ENCODE peak calls at places on chromosome 22, in seven cellular contexts. One of them, this sample, is unnamed. For H3K4me1, the result is how much of the 10 kb centered on the place peaks cover.

GRCh38 chr22:24178502-24179440 is 2.5 kb upstream of the SUSD2 start:
- DNase-seq in IMR-90: no peak
- DNase-seq in mesendoderm: peak
- DNase-seq in uterus: no peak
- DNase-seq in CD8-positive, alpha-beta T cell: no peak
- DNase-seq in CD8-positive, alpha-beta memory T cell: no peak
- DNase-seq in aorta: no peak
- DNase-seq in this sample: no peak

GRCh38 chr22:47655930-47656329 is 893.5 kb downstream of the TBC1D22A start:
- DNase-seq in IMR-90: no peak
- DNase-seq in mesendoderm: no peak
- DNase-seq in uterus: no peak
- DNase-seq in CD8-positive, alpha-beta T cell: no peak
- DNase-seq in CD8-positive, alpha-beta memory T cell: no peak
- DNase-seq in aorta: no peak
- DNase-seq in this sample: no peak

GRCh38 chr22:40183029-40183581 is 5.4 kb downstream of the TNRC6B start:
- DNase-seq in IMR-90: peak
- DNase-seq in mesendoderm: peak
- DNase-seq in uterus: no peak
- DNase-seq in CD8-positive, alpha-beta T cell: no peak
- DNase-seq in CD8-positive, alpha-beta memory T cell: peak
- DNase-seq in aorta: no peak
- DNase-seq in this sample: no peak

GRCh38 chr22:21714784-21715183 is 20.8 kb downstream of the YPEL1 start:
- DNase-seq in IMR-90: peak
- DNase-seq in mesendoderm: no peak
- DNase-seq in uterus: no peak
- DNase-seq in CD8-positive, alpha-beta T cell: no peak
- DNase-seq in CD8-positive, alpha-beta memory T cell: no peak
- DNase-seq in aorta: no peak
- DNase-seq in this sample: no peak

GRCh38 chr22:18010263-18010662 is 14.1 kb downstream of the MICAL3 start:
- DNase-seq in IMR-90: no peak
- DNase-seq in mesendoderm: no peak
- DNase-seq in uterus: no peak
- DNase-seq in CD8-positive, alpha-beta T cell: no peak
- DNase-seq in CD8-positive, alpha-beta memory T cell: no peak
- DNase-seq in aorta: no peak
- DNase-seq in this sample: no peak

GRCh38 chr22:46149493-46149997 is 781 bp upstream of the PPARA start:
- DNase-seq in IMR-90: no peak
- DNase-seq in mesendoderm: peak
- DNase-seq in uterus: peak
- DNase-seq in CD8-positive, alpha-beta T cell: peak
- DNase-seq in CD8-positive, alpha-beta memory T cell: no peak
- DNase-seq in aorta: peak
- DNase-seq in this sample: no peak

GRCh38 chr22:20957691-20958440 is 9.2 kb upstream of the AIFM3 start:
- DNase-seq in IMR-90: no peak
- DNase-seq in mesendoderm: peak
- DNase-seq in uterus: no peak
- DNase-seq in CD8-positive, alpha-beta T cell: no peak
- DNase-seq in CD8-positive, alpha-beta memory T cell: no peak
- DNase-seq in aorta: no peak
- DNase-seq in this sample: no peak

GRCh38 chr22:24744638-24745037 is 29.9 kb downstream of the PIWIL3 start:
- DNase-seq in IMR-90: no peak
- DNase-seq in mesendoderm: no peak
- DNase-seq in uterus: no peak
- DNase-seq in CD8-positive, alpha-beta T cell: no peak
- DNase-seq in CD8-positive, alpha-beta memory T cell: no peak
- DNase-seq in aorta: no peak
- DNase-seq in this sample: no peak

GRCh38 chr22:46604306-46604690 is 15.9 kb upstream of the GRAMD4 start:
- DNase-seq in IMR-90: peak
- DNase-seq in mesendoderm: peak
- DNase-seq in uterus: no peak
- DNase-seq in CD8-positive, alpha-beta T cell: peak
- DNase-seq in CD8-positive, alpha-beta memory T cell: peak
- DNase-seq in aorta: peak
- DNase-seq in this sample: no peak

GRCh38 chr22:16915711-16916110 is 90.5 kb upstream of the XKR3 start:
- DNase-seq in IMR-90: no peak
- DNase-seq in mesendoderm: no peak
- DNase-seq in uterus: no peak
- DNase-seq in CD8-positive, alpha-beta T cell: no peak
- DNase-seq in CD8-positive, alpha-beta memory T cell: no peak
- DNase-seq in aorta: no peak
- DNase-seq in this sample: no peak

GRCh38 chr22:23888615-23889401 is 5.4 kb upstream of the MIF start:
- DNase-seq in IMR-90: peak
- DNase-seq in mesendoderm: peak
- DNase-seq in uterus: no peak
- DNase-seq in CD8-positive, alpha-beta T cell: no peak
- DNase-seq in CD8-positive, alpha-beta memory T cell: no peak
- DNase-seq in aorta: no peak
- DNase-seq in this sample: no peak

GRCh38 chr22:48720662-48721393 is 1106.8 kb downstream of the BRD1 start:
- DNase-seq in IMR-90: no peak
- DNase-seq in mesendoderm: no peak
- DNase-seq in uterus: no peak
- DNase-seq in CD8-positive, alpha-beta T cell: no peak
- DNase-seq in CD8-positive, alpha-beta memory T cell: no peak
- DNase-seq in aorta: peak
- DNase-seq in this sample: no peak

GRCh38 chr22:30969532-30970355 is 679 bp downstream of the TUG1 start:
- DNase-seq in IMR-90: peak
- DNase-seq in mesendoderm: peak
- DNase-seq in uterus: peak
- DNase-seq in CD8-positive, alpha-beta T cell: peak
- DNase-seq in CD8-positive, alpha-beta memory T cell: no peak
- DNase-seq in aorta: no peak
- DNase-seq in this sample: no peak

GRCh38 chr22:32850157-32850556 is 48.7 kb downstream of the TIMP3 start:
- DNase-seq in IMR-90: no peak
- DNase-seq in mesendoderm: no peak
- DNase-seq in uterus: no peak
- DNase-seq in CD8-positive, alpha-beta T cell: no peak
- DNase-seq in CD8-positive, alpha-beta memory T cell: no peak
- DNase-seq in aorta: no peak
- DNase-seq in this sample: no peak

GRCh38 chr22:17633217-17633997 is 4.9 kb upstream of the ATP6V1E1 start:
- DNase-seq in IMR-90: peak
- DNase-seq in mesendoderm: peak
- DNase-seq in uterus: no peak
- DNase-seq in CD8-positive, alpha-beta T cell: no peak
- DNase-seq in CD8-positive, alpha-beta memory T cell: no peak
- DNase-seq in aorta: no peak
- DNase-seq in this sample: no peak

GRCh38 chr22:44668190-44668885 is 33.7 kb upstream of the PRR5 start:
- DNase-seq in IMR-90: no peak
- DNase-seq in mesendoderm: no peak
- DNase-seq in uterus: no peak
- DNase-seq in CD8-positive, alpha-beta T cell: peak
- DNase-seq in CD8-positive, alpha-beta memory T cell: peak
- DNase-seq in aorta: peak
- DNase-seq in this sample: no peak
- H3K4me1 ChIP-seq in IMR-90: under half
- H3K4me1 ChIP-seq in mesendoderm: under half
- H3K4me1 ChIP-seq in uterus: under half
- H3K4me1 ChIP-seq in CD8-positive, alpha-beta T cell: half or more
- H3K4me1 ChIP-seq in CD8-positive, alpha-beta memory T cell: half or more
- H3K4me1 ChIP-seq in aorta: under half
- H3K4me1 ChIP-seq in this sample: half or more

DNA sequence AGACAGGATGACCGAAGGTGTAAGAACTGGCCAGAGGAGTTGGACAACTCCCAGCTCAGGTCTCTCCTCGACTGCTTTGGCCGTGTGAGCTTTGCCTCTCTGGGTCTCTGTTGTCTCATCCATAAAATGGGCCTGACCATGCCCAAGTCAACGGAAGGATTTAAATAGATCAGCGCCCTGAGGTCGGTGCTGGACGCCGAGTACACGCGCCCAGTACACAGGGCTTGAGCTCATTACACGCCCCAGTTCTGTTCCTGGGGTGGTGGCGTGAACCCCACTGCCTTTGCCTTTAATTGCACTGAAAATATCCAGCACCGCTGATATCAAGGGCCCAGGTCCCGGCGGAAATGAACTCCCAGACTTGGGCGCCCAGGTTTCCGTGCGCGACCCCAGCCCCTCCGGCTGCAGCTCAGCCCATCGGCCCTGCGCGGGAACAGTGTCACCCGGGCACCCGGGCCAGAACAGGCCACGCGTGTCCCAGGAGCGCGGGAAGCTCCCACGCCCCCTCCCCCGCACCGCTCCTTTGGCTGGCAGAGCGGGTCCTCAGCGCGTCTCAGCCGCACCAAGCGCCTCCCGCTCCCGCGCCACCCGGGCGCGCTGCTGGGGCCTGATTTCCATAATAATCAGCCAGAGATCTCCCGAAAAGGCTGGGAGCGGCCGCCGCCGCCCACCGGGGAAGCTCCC is 42.2 kb downstream of the CYTH4 start:
- DNase-seq in IMR-90: no peak
- DNase-seq in mesendoderm: no peak
- DNase-seq in uterus: no peak
- DNase-seq in CD8-positive, alpha-beta T cell: no peak
- DNase-seq in CD8-positive, alpha-beta memory T cell: no peak
- DNase-seq in aorta: no peak
- DNase-seq in this sample: no peak
- H3K4me3 ChIP-seq in IMR-90: no peak
- H3K4me3 ChIP-seq in mesendoderm: no peak
- H3K4me3 ChIP-seq in uterus: no peak
- H3K4me3 ChIP-seq in CD8-positive, alpha-beta T cell: no peak
- H3K4me3 ChIP-seq in CD8-positive, alpha-beta memory T cell: no peak
- H3K4me3 ChIP-seq in aorta: no peak
- H3K4me3 ChIP-seq in this sample: no peak

DNA sequence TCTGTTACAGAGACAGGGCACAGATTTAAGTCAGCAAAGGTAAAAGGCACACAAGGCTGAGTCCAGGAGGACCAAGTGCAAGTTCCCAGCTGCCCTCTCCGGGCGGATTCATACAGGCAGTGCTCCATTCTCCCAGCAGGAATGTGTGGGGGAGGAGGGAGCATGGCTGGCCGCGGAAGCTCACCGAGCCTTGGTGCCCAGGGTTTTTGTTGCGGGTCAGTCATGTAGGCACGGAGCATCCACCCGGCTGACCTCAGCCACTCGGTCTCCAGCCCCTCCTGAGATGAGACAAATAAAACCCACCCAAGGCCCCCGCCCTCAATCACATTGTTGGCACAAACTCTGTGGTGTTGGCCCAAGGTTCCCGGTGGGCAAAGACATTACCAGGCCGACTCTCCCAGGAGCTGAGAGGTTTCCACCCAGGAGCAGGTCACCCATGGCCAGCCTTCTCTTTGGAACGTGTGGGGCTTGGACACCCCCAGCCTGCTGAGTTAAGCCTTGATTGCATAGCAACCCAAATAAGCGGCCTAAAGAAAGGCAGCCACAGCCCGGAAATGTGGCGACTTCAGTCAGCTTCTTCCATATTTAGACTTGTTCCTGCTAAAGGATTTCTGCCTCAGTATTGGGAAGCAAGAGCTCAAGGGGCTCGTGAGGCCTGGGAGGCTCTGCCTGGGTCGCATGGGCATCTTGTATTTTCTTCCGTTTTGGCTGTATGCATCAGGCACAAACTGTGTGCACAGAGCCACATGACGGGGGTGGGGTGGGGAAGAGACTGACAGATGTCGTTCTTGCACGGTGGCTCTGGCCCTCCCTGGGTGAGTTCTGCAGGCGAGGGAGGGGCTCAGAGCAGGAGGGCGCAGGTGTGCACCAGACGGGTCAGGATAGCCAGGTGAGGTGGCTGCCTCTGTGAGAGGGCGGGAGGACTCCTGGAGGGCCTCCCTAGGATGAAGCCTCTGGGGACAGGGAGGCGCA is 63.0 kb downstream of the ARHGAP8 start:
- DNase-seq in IMR-90: no peak
- DNase-seq in mesendoderm: no peak
- DNase-seq in uterus: no peak
- DNase-seq in CD8-positive, alpha-beta T cell: no peak
- DNase-seq in CD8-positive, alpha-beta memory T cell: no peak
- DNase-seq in aorta: peak
- DNase-seq in this sample: no peak
- H3K4me1 ChIP-seq in IMR-90: under half
- H3K4me1 ChIP-seq in mesendoderm: under half
- H3K4me1 ChIP-seq in uterus: under half
- H3K4me1 ChIP-seq in CD8-positive, alpha-beta T cell: under half
- H3K4me1 ChIP-seq in CD8-positive, alpha-beta memory T cell: under half
- H3K4me1 ChIP-seq in aorta: under half
- H3K4me1 ChIP-seq in this sample: under half

GRCh38 chr22:42958937-42959336 is 56.0 kb downstream of the PACSIN2 start:
- DNase-seq in IMR-90: no peak
- DNase-seq in mesendoderm: no peak
- DNase-seq in uterus: no peak
- DNase-seq in CD8-positive, alpha-beta T cell: no peak
- DNase-seq in CD8-positive, alpha-beta memory T cell: no peak
- DNase-seq in aorta: no peak
- DNase-seq in this sample: no peak

GRCh38 chr22:42957544-42957943 is 57.4 kb downstream of the PACSIN2 start:
- DNase-seq in IMR-90: no peak
- DNase-seq in mesendoderm: no peak
- DNase-seq in uterus: no peak
- DNase-seq in CD8-positive, alpha-beta T cell: no peak
- DNase-seq in CD8-positive, alpha-beta memory T cell: no peak
- DNase-seq in aorta: no peak
- DNase-seq in this sample: no peak

GRCh38 chr22:42957958-42958357 is 57.0 kb downstream of the PACSIN2 start:
- DNase-seq in IMR-90: no peak
- DNase-seq in mesendoderm: no peak
- DNase-seq in uterus: no peak
- DNase-seq in CD8-positive, alpha-beta T cell: no peak
- DNase-seq in CD8-positive, alpha-beta memory T cell: no peak
- DNase-seq in aorta: no peak
- DNase-seq in this sample: no peak

GRCh38 chr22:42960146-42960509 is 54.8 kb downstream of the PACSIN2 start:
- DNase-seq in IMR-90: peak
- DNase-seq in mesendoderm: no peak
- DNase-seq in uterus: no peak
- DNase-seq in CD8-positive, alpha-beta T cell: no peak
- DNase-seq in CD8-positive, alpha-beta memory T cell: no peak
- DNase-seq in aorta: peak
- DNase-seq in this sample: no peak

DNA sequence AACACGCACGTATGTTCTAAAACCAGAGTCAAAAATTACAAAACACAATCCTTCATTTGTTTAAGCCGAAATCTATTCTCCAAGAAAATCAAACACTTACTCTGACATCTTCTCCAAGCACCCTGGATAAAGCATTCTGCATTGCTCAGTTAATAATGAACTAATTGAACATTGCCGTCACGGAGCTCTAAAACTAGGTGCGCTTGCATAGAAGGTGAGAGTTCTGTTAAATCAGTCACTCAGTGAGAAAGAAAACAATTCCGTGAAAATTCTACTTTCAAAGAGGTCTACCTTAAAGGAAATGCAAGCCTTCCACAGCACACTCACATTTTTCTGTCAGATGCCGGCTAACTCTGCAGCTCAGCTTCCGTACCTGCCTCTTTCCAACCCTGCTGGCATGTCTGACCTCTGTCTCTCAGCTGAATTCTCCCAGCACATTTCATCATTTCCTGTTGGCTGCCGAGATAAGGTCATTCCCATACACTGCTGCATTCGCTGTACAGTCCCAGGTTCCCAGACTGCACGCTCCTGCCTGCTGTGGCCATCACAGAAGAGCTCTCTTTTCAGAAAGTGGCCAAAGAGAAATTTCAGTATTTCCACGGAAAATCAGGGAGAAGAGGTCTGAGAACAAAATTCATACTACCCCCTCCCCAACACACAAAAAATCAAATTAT is 55.3 kb downstream of the PACSIN2 start:
- DNase-seq in IMR-90: peak
- DNase-seq in mesendoderm: peak
- DNase-seq in uterus: peak
- DNase-seq in CD8-positive, alpha-beta T cell: no peak
- DNase-seq in CD8-positive, alpha-beta memory T cell: no peak
- DNase-seq in aorta: peak
- DNase-seq in this sample: no peak
- H3K4me3 ChIP-seq in IMR-90: no peak
- H3K4me3 ChIP-seq in mesendoderm: no peak
- H3K4me3 ChIP-seq in uterus: no peak
- H3K4me3 ChIP-seq in CD8-positive, alpha-beta T cell: no peak
- H3K4me3 ChIP-seq in CD8-positive, alpha-beta memory T cell: no peak
- H3K4me3 ChIP-seq in aorta: peak
- H3K4me3 ChIP-seq in this sample: peak